ENCODE peak calls at places on chromosomes 1 and 21, in five cellular contexts. W, D, X, V and G are unnamed samples.

GRCh38 chr1:28437260-28437923 is 67.9 kb downstream of the PHACTR4 start:
- DNase-seq in W (no peak), X (no peak), D (no peak), V (peak), G (no peak)

GRCh38 chr1:76190749-76191424 is 116.3 kb downstream of the ST6GALNAC3 start:
- DNase-seq in D (no peak), W (no peak), V (no peak), X (no peak), G (no peak)

GRCh38 chr21:44425307-44425894 is 29.9 kb upstream of the LRRC3 start:
- DNase-seq in X (no peak), D (no peak), V (no peak), W (no peak), G (peak)

GRCh38 chr1:211483896-211484612 is 7.9 kb downstream of the RD3 start:
- DNase-seq in X (no peak), D (no peak), V (no peak), W (no peak), G (no peak)

GRCh38 chr21:16992448-16992847 is 520.4 kb upstream of the CXADR start:
- DNase-seq in V (no peak), X (no peak), W (no peak), D (no peak), G (no peak)

GRCh38 chr1:227903061-227903521 is 44.6 kb downstream of the WNT9A start:
- DNase-seq in X (no peak), V (no peak), W (no peak), D (no peak), G (no peak)

GRCh38 chr1:93722081-93723031 is 40.7 kb upstream of the BCAR3 start:
- DNase-seq in D (no peak), X (no peak), W (peak), V (no peak), G (no peak)

GRCh38 chr1:105204836-105205371 is 1455.2 kb downstream of the AMY1C start:
- DNase-seq in X (peak), D (no peak), W (no peak), V (no peak), G (no peak)

GRCh38 chr1:218171302-218171893 is 113.7 kb upstream of the RRP15 start:
- DNase-seq in X (peak), W (no peak), D (peak), V (peak), G (no peak)

GRCh38 chr1:151992345-151993083 is 1.1 kb downstream of the S100A10 start:
- DNase-seq in X (peak), V (peak), D (peak), W (peak), G (peak)